ENCODE peak calls at places on chromosome 1, in six cellular contexts. One of them, this sample, is unnamed.
A peak's percentile ranks its signal among the peaks of the same experiment; 100 is the strongest.

GRCh38 chr1:98323396-98323795 is 338.1 kb upstream of the SNX7 start:
- DNase-seq in H1: no peak
- DNase-seq in HT1080: peak; percentile 87
- DNase-seq in AG04449: peak; percentile 63
- DNase-seq in NCI-H69: peak; percentile 15
- DNase-seq in mucosa of gallbladder: no peak
- DNase-seq in this sample: peak; percentile 89

GRCh38 chr1:108533351-108534083 is 26.4 kb upstream of the EEIG2 start:
- DNase-seq in mucosa of gallbladder: no peak
- DNase-seq in AG04449: no peak
- DNase-seq in H1: no peak
- DNase-seq in HT1080: no peak
- DNase-seq in NCI-H69: no peak
- DNase-seq in this sample: no peak

GRCh38 chr1:115927971-115928370 is 48.3 kb upstream of the SLC22A15 start:
- DNase-seq in NCI-H69: no peak
- DNase-seq in AG04449: no peak
- DNase-seq in HT1080: no peak
- DNase-seq in H1: no peak
- DNase-seq in mucosa of gallbladder: no peak
- DNase-seq in this sample: no peak

GRCh38 chr1:198656500-198656932 is 17.7 kb downstream of the PTPRC start:
- DNase-seq in mucosa of gallbladder: peak; percentile 34
- DNase-seq in NCI-H69: peak; percentile 58
- DNase-seq in HT1080: no peak
- DNase-seq in AG04449: no peak
- DNase-seq in H1: no peak
- DNase-seq in this sample: no peak

GRCh38 chr1:218817747-218818146 is 355.9 kb upstream of the LYPLAL1 start:
- DNase-seq in AG04449: no peak
- DNase-seq in HT1080: no peak
- DNase-seq in mucosa of gallbladder: peak; percentile 30
- DNase-seq in H1: no peak
- DNase-seq in NCI-H69: peak; percentile 27
- DNase-seq in this sample: no peak

GRCh38 chr1:39933956-39934941 is 20.7 kb upstream of the MFSD2A start:
- DNase-seq in NCI-H69: no peak
- DNase-seq in AG04449: peak; percentile 88
- DNase-seq in HT1080: peak; percentile 94
- DNase-seq in H1: no peak
- DNase-seq in mucosa of gallbladder: peak; percentile 86
- DNase-seq in this sample: peak; percentile 99

GRCh38 chr1:9413143-9413876 is 120.6 kb downstream of the SPSB1 start:
- DNase-seq in HT1080: peak; percentile 47
- DNase-seq in mucosa of gallbladder: peak; percentile 43
- DNase-seq in NCI-H69: no peak
- DNase-seq in AG04449: no peak
- DNase-seq in H1: no peak
- DNase-seq in this sample: peak; percentile 55

GRCh38 chr1:151574575-151575529 is 34.7 kb downstream of the TUFT1 start:
- DNase-seq in AG04449: no peak
- DNase-seq in H1: no peak
- DNase-seq in NCI-H69: no peak
- DNase-seq in HT1080: peak; percentile 87
- DNase-seq in mucosa of gallbladder: peak; percentile 18
- DNase-seq in this sample: peak; percentile 51

GRCh38 chr1:59452559-59452958 is 155.7 kb downstream of the FGGY start:
- DNase-seq in mucosa of gallbladder: no peak
- DNase-seq in H1: no peak
- DNase-seq in AG04449: no peak
- DNase-seq in NCI-H69: no peak
- DNase-seq in HT1080: no peak
- DNase-seq in this sample: no peak

GRCh38 chr1:85411567-85412312 is 53.2 kb downstream of the DDAH1 start:
- DNase-seq in AG04449: no peak
- DNase-seq in NCI-H69: no peak
- DNase-seq in H1: no peak
- DNase-seq in HT1080: no peak
- DNase-seq in mucosa of gallbladder: no peak
- DNase-seq in this sample: no peak

GRCh38 chr1:115040501-115040900 is 10.9 kb downstream of the TSHB start:
- DNase-seq in NCI-H69: no peak
- DNase-seq in mucosa of gallbladder: no peak
- DNase-seq in HT1080: no peak
- DNase-seq in H1: no peak
- DNase-seq in AG04449: no peak
- DNase-seq in this sample: no peak

GRCh38 chr1:211353562-211354212 is 27.1 kb downstream of the TRAF5 start:
- DNase-seq in AG04449: no peak
- DNase-seq in H1: no peak
- DNase-seq in mucosa of gallbladder: no peak
- DNase-seq in NCI-H69: no peak
- DNase-seq in HT1080: no peak
- DNase-seq in this sample: no peak

GRCh38 chr1:183732251-183732650 is 72.7 kb upstream of the RGL1 start:
- DNase-seq in H1: no peak
- DNase-seq in mucosa of gallbladder: no peak
- DNase-seq in AG04449: no peak
- DNase-seq in NCI-H69: peak; percentile 94
- DNase-seq in HT1080: no peak
- DNase-seq in this sample: no peak